ENCODE peak calls at places on chromosomes 13 and 19, in five cellular contexts. O is mesenchymal stem cell, A is H1, G is neuronal stem cell, M is trophoblast cell. K is an unnamed sample.
A peak's percentile ranks its signal among the peaks of the same experiment; 100 is the strongest.

GRCh38 chr13:21620858-21621257 is 16.9 kb upstream of the MICU2 start:
- DNase-seq in O (no peak), A (no peak), G (no peak), M (no peak), K (no peak)

GRCh38 chr13:25406377-25406776 is 34.6 kb downstream of the ATP8A2 start:
- DNase-seq in O (no peak), A (no peak), G (no peak), M (no peak), K (peak; percentile 39)

GRCh38 chr19:35076657-35077056 is 35.1 kb downstream of the HPN start:
- DNase-seq in O (no peak), A (no peak), G (no peak), M (no peak), K (no peak)

GRCh38 chr13:77388944-77389616 is 62.2 kb upstream of the MYCBP2 start:
- DNase-seq in O (no peak), A (no peak), G (no peak), M (no peak), K (no peak)

GRCh38 chr19:53102701-53103140 is 501 bp downstream of the ZNF160 start:
- DNase-seq in O (peak; percentile 55), A (no peak), G (no peak), M (peak; percentile 59), K (no peak)

GRCh38 chr13:57624565-57625435 is 6.7 kb upstream of the PCDH17 start:
- DNase-seq in O (peak; percentile 79), A (no peak), G (peak; percentile 77), M (peak; percentile 9), K (peak; percentile 61)

GRCh38 chr19:57338798-57339378 is 12.2 kb upstream of the ZNF304 start:
- DNase-seq in O (peak; percentile 90), A (no peak), G (no peak), M (no peak), K (no peak)

GRCh38 chr13:26011208-26011573 is 40.6 kb downstream of the SHISA2 start:
- DNase-seq in O (no peak), A (no peak), G (no peak), M (no peak), K (no peak)

GRCh38 chr13:71285700-71286099 is 581.3 kb downstream of the DACH1 start:
- DNase-seq in O (peak; percentile 9), A (no peak), G (no peak), M (no peak), K (no peak)

GRCh38 chr19:48752511-48753365 is at the start of gene FUT1:
- DNase-seq in O (peak; percentile 39), A (peak; percentile 94), G (no peak), M (peak; percentile 69), K (peak; percentile 97)

GRCh38 chr13:60707878-60708277 is 310.9 kb downstream of the TDRD3 start:
- DNase-seq in O (no peak), A (no peak), G (no peak), M (no peak), K (no peak)

GRCh38 chr19:7927605-7928333 is 1.8 kb upstream of the CTXN1 start:
- DNase-seq in O (no peak), A (no peak), G (no peak), M (no peak), K (no peak)

GRCh38 chr13:37225414-37226047 is 120.1 kb upstream of the CSNK1A1L start:
- DNase-seq in O (peak; percentile 17), A (no peak), G (no peak), M (no peak), K (no peak)

GRCh38 chr19:12891553-12892021 is 627 bp downstream of the GCDH start:
- DNase-seq in O (no peak), A (no peak), G (no peak), M (no peak), K (no peak)

GRCh38 chr13:20672772-20673171 is 30.7 kb upstream of the IL17D start:
- DNase-seq in O (no peak), A (no peak), G (no peak), M (no peak), K (no peak)

GRCh38 chr13:113499936-113500335 is 9.4 kb upstream of the DCUN1D2 start:
- DNase-seq in O (peak; percentile 9), A (no peak), G (no peak), M (no peak), K (no peak)

GRCh38 chr19:3522421-3523360 is 16.3 kb upstream of the TEKTIP1 start:
- DNase-seq in O (no peak), A (no peak), G (no peak), M (no peak), K (no peak)

GRCh38 chr13:91133941-91134772 is 213.3 kb upstream of the MIR17HG start:
- DNase-seq in O (peak; percentile 68), A (no peak), G (peak; percentile 48), M (peak; percentile 30), K (peak; percentile 53)

GRCh38 chr19:47781590-47782318 is 3.3 kb downstream of the SELENOW start:
- DNase-seq in O (no peak), A (no peak), G (no peak), M (peak; percentile 29), K (no peak)

GRCh38 chr13:85828094-85828684 is 29.0 kb upstream of the SLITRK6 start:
- DNase-seq in O (peak; percentile 30), A (no peak), G (no peak), M (no peak), K (no peak)

GRCh38 chr19:48477696-48478338 is 8.6 kb downstream of the CYTH2 start:
- DNase-seq in O (no peak), A (no peak), G (no peak), M (no peak), K (no peak)

GRCh38 chr19:8567522-8568172 is 9.6 kb downstream of the MYO1F start:
- DNase-seq in O (no peak), A (no peak), G (no peak), M (no peak), K (no peak)

GRCh38 chr19:14089412-14089661 is 1.2 kb downstream of the SAMD1 start:
- DNase-seq in O (no peak), A (no peak), G (no peak), M (no peak), K (no peak)

GRCh38 chr19:14632286-14632685 is 42.4 kb downstream of the ADGRE3 start:
- DNase-seq in O (peak; percentile 1), A (no peak), G (no peak), M (peak; percentile 3), K (peak; percentile 68)

GRCh38 chr19:4896372-4896771 is 6.3 kb downstream of the ARRDC5 start:
- DNase-seq in O (peak; percentile 51), A (no peak), G (no peak), M (no peak), K (no peak)

GRCh38 chr13:46866150-46866549 is 30.7 kb downstream of the HTR2A start:
- DNase-seq in O (peak; percentile 96), A (no peak), G (no peak), M (peak; percentile 98), K (peak; percentile 58)

GRCh38 chr13:113621046-113621445 is 36.5 kb downstream of the TFDP1 start:
- DNase-seq in O (no peak), A (no peak), G (no peak), M (no peak), K (no peak)

GRCh38 chr19:34676697-34677385 is at the start of gene SCGB2B2:
- DNase-seq in O (no peak), A (no peak), G (no peak), M (no peak), K (peak; percentile 67)

GRCh38 chr19:50065938-50066337 is 40.1 kb downstream of the ZNF473 start:
- DNase-seq in O (no peak), A (no peak), G (no peak), M (no peak), K (no peak)
- H2BK12ac ChIP-seq in O (no peak overlapping the region), A (no peak overlapping the region), G (no peak overlapping the region), M (no peak overlapping the region), K (no peak overlapping the region)

GRCh38 chr19:49860716-49861100 is 6.7 kb downstream of the PNKP start:
- DNase-seq in O (no peak), A (no peak), G (no peak), M (no peak), K (no peak)

GRCh38 chr19:49861127-49861526 is 6.2 kb downstream of the PNKP start:
- DNase-seq in O (no peak), A (peak; percentile 63), G (no peak), M (peak; percentile 33), K (peak; percentile 68)

GRCh38 chr19:49858591-49858985 is 7.6 kb downstream of the PTOV1 start:
- DNase-seq in O (no peak), A (no peak), G (no peak), M (peak; percentile 31), K (no peak)

GRCh38 chr19:49861541-49862410 is 5.6 kb downstream of the PNKP start:
- DNase-seq in O (no peak), A (no peak), G (no peak), M (peak; percentile 85), K (peak; percentile 54)

DNA sequence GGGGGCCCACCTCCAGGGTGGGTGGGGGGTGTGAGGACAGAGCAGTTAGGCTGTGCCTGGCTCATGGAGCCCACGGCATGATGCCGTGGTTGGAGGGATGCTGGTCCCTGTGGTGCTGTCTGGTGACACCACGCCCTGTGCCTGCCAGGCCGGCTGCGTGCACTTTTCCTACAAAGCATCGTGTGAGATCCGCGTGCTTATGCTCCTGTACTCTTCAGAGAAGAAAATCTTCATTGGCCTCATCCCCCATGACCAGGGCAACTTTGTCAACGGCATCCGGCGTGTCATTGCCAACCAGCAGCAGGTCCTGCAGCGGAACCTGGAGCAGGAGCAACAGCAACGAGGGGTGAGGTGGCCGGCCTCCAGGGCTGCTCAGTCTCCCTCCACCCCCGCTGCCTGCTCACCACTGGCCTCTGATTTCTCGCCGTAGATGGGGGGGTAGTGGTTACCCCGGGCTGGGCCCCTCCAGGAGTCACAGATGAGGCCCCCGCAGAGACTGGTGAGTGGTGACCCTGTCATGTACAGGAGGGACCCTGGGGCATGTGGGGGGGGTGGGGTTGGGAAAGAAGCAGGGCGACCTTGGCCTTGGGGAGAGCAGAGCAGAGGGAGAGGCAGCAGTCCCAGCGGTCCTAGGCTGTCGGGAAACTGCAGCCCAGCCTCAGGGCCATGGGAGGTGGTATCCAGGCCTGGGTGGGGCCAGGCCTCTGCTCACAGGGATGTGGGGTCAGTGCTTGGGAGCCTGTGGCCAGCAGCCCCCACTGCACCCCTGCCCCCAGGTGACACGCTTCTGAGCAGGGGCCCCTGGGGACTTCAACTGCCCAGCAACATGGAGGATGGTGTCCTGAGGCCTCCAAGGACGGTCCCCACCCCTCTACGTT is 7.3 kb downstream of the PNKP start:
- DNase-seq in O (no peak), A (no peak), G (no peak), M (no peak), K (no peak)
- H3K4me2 ChIP-seq in O (no peak overlapping the region), A (no peak overlapping the region), G (no peak overlapping the region), M (no peak overlapping the region), K (no peak overlapping the region)

DNA sequence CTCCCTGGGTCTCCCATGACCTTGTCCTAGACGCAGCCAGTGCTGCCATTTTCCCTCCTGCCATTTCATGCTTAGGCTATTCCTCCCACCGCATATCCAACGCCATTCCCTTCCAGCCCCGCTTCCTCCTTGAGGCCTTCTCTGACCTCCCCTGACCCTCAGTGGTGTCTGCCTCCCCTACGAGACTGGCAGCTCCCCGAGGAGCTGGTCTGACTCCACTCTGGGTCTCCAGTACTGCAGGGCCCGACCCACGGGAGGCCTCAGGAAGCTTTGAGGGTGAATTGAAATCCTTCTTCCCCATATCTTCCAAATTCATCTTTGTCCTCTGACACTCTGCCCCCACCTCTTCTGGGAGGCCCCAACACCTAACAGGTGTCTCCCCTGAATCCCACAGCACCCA is 708 bp downstream of the KLK15 start:
- DNase-seq in O (no peak), A (no peak), G (no peak), M (no peak), K (no peak)
- H2BK12ac ChIP-seq in O (no peak overlapping the region), A (no peak overlapping the region), G (no peak overlapping the region), M (no peak overlapping the region), K (no peak overlapping the region)

GRCh38 chr13:45490068-45490467 is 25.3 kb downstream of the COG3 start:
- DNase-seq in O (no peak), A (no peak), G (no peak), M (no peak), K (no peak)

GRCh38 chr13:45496942-45497341 is 32.2 kb downstream of the COG3 start:
- DNase-seq in O (no peak), A (no peak), G (no peak), M (no peak), K (no peak)

GRCh38 chr13:45492538-45492937 is 27.8 kb downstream of the COG3 start:
- DNase-seq in O (no peak), A (no peak), G (no peak), M (no peak), K (no peak)
- H3K4me2 ChIP-seq in O (no peak overlapping the region), A (no peak overlapping the region), G (no peak overlapping the region), M (no peak overlapping the region), K (no peak overlapping the region)

K was measured in H9.